ENCODE peak calls at places on chromosome 2, in six cellular contexts. P, C, N, H, K and V are unnamed samples.
A peak's percentile ranks its signal among the peaks of the same experiment; 100 is the strongest.

GRCh38 chr2:237733677-237734300 is 64.8 kb upstream of the RBM44 start:
- DNase-seq in N (no peak), C (no peak), K (no peak), H (no peak), P (no peak), V (no peak)

GRCh38 chr2:241894056-241894641 is 24.6 kb downstream of the RTP5 start:
- DNase-seq in P (peak; percentile 83), C (no peak), K (no peak), H (no peak), N (no peak), V (no peak)

GRCh38 chr2:102765061-102765460 is 3.2 kb downstream of the TMEM182 start:
- DNase-seq in K (no peak), C (no peak), N (no peak), P (no peak), H (no peak), V (no peak)

GRCh38 chr2:9763356-9764152 is 79.7 kb upstream of the TAF1B start:
- DNase-seq in P (no peak), H (no peak), C (peak; percentile 50), K (no peak), N (no peak), V (no peak)

GRCh38 chr2:175854149-175854548 is 147.9 kb downstream of the LNPK start:
- DNase-seq in N (no peak), P (no peak), C (no peak), K (no peak), H (no peak), V (no peak)

GRCh38 chr2:105280281-105280680 is 38.7 kb downstream of the GPR45 start:
- DNase-seq in C (no peak), K (no peak), P (no peak), H (no peak), N (no peak), V (no peak)

GRCh38 chr2:69385443-69386151 is 1.4 kb downstream of the GFPT1 start:
- DNase-seq in N (peak; percentile 16), H (peak; percentile 39), K (no peak), P (no peak), C (peak; percentile 37), V (no peak)

GRCh38 chr2:43399515-43400245 is 173.3 kb upstream of the ZFP36L2 start:
- DNase-seq in N (no peak), K (no peak), P (no peak), H (peak; percentile 90), C (peak; percentile 91), V (peak; percentile 14)

GRCh38 chr2:30425326-30425725 is 21.7 kb upstream of the LCLAT1 start:
- DNase-seq in P (no peak), C (peak; percentile 69), K (no peak), N (no peak), H (no peak), V (no peak)

GRCh38 chr2:62266433-62267038 is 70.6 kb downstream of the B3GNT2 start:
- DNase-seq in C (peak; percentile 87), H (peak; percentile 74), K (no peak), N (no peak), P (no peak), V (peak; percentile 41)

GRCh38 chr2:11129598-11130449 is 25.4 kb upstream of the SLC66A3 start:
- DNase-seq in P (no peak), K (peak; percentile 75), N (peak; percentile 89), H (peak; percentile 27), C (no peak), V (no peak)

GRCh38 chr2:207796585-207797350 is 27.1 kb upstream of the FZD5 start:
- DNase-seq in P (no peak), C (no peak), H (peak; percentile 29), N (no peak), K (no peak), V (no peak)

GRCh38 chr2:37558622-37559021 is 112.8 kb downstream of the CDC42EP3 start:
- DNase-seq in P (no peak), H (no peak), K (no peak), N (peak; percentile 10), C (no peak), V (no peak)

GRCh38 chr2:237702439-237703397 is 75.3 kb downstream of the LRRFIP1 start:
- DNase-seq in P (no peak), C (peak; percentile 57), K (no peak), H (peak; percentile 89), N (no peak), V (no peak)

GRCh38 chr2:191625016-191625415 is 52.9 kb upstream of the NABP1 start:
- DNase-seq in P (no peak), N (peak; percentile 60), H (peak; percentile 39), K (no peak), C (no peak), V (no peak)

GRCh38 chr2:35783723-35784122 is 571.9 kb upstream of the CRIM1 start:
- DNase-seq in H (no peak), C (no peak), K (no peak), P (no peak), N (no peak), V (no peak)

GRCh38 chr2:207498427-207498826 is 31.3 kb upstream of the CREB1 start:
- DNase-seq in N (no peak), H (no peak), P (no peak), C (no peak), K (no peak), V (no peak)

GRCh38 chr2:18991177-18992168 is 366.9 kb downstream of the OSR1 start:
- DNase-seq in K (no peak), P (no peak), H (peak; percentile 95), N (no peak), C (peak; percentile 51), V (peak; percentile 84)

GRCh38 chr2:28311660-28312249 is 80.9 kb upstream of the FOSL2 start:
- DNase-seq in K (no peak), P (no peak), H (no peak), N (no peak), C (no peak), V (no peak)

GRCh38 chr2:144449028-144449406 is 70.9 kb downstream of the ZEB2 start:
- DNase-seq in P (no peak), H (no peak), C (no peak), N (peak; percentile 12), K (no peak), V (no peak)

GRCh38 chr2:32626591-32627221 is 1.1 kb upstream of the TTC27 start:
- DNase-seq in P (no peak), K (no peak), N (no peak), C (no peak), H (no peak), V (no peak)

GRCh38 chr2:72963423-72964145 is 46.3 kb downstream of the EMX1 start:
- DNase-seq in N (no peak), C (no peak), K (no peak), P (peak; percentile 53), H (peak; percentile 27), V (no peak)

GRCh38 chr2:168246072-168246482 is 1.3 kb downstream of the STK39 start:
- DNase-seq in N (no peak), C (no peak), P (no peak), H (no peak), K (no peak), V (no peak)

GRCh38 chr2:186636800-186637795 is 47.2 kb downstream of the ITGAV start:
- DNase-seq in H (no peak), P (no peak), N (no peak), K (no peak), C (no peak), V (no peak)

GRCh38 chr2:30250421-30250820 is 19.1 kb downstream of the LBH start:
- DNase-seq in H (no peak), P (no peak), N (no peak), K (no peak), C (no peak), V (no peak)

GRCh38 chr2:88656690-88657089 is 29.4 kb upstream of the EIF2AK3 start:
- DNase-seq in N (no peak), K (no peak), P (no peak), C (peak; percentile 68), H (peak; percentile 50), V (no peak)

DNA sequence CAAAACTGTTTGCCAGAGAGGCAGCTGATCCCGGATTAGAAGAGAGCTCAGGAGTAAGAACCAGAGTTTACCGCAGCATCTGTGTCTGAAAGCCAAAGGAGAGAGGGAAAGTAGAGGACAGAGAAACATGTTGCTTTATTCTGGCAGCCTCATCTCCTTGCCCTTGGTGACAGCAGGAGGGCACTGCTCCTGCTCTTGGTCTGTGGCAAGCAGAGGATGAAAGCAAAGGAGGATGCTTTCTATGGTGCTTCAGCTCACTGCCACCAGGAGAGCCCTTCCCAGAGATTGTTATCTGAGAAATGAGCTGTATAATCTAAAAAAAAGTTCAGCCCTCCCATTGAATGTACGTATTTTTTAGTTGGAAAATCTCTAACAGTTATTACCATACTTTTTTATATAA is 7.7 kb downstream of the SLC1A4 start:
- DNase-seq in P (no peak), H (no peak), C (no peak), K (no peak), N (no peak), V (no peak)
- TF ChIP-seq CTCF in P (peak; percentile 45), H (no peak), C (peak; percentile 6), K (no peak), N (no peak), V (peak; percentile 26)

DNA sequence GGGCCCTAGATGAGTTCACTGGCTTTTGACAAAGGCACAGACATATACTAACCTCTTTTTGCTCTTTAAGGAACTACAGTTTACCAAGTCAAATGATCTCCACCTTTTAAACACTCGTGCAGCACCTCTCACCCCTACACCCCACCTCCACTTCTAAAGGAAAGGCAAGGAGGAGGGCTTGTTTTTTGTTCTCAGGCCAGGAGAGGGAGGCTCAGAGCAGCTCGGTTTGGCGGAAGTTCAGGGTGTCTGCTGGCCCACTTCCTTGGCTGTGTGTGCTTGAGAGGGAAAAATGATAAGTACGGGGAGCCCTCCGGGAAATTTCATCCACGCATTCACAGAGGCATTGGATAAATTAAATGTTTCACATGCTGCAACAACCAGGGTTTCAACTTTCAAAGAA is 667.9 kb downstream of the BCL11A start:
- DNase-seq in N (peak; percentile 31), H (no peak), P (no peak), K (no peak), C (no peak), V (no peak)
- TF ChIP-seq CTCF in N (peak; percentile 26), H (no peak), P (no peak), K (no peak), C (no peak), V (no peak)

DNA sequence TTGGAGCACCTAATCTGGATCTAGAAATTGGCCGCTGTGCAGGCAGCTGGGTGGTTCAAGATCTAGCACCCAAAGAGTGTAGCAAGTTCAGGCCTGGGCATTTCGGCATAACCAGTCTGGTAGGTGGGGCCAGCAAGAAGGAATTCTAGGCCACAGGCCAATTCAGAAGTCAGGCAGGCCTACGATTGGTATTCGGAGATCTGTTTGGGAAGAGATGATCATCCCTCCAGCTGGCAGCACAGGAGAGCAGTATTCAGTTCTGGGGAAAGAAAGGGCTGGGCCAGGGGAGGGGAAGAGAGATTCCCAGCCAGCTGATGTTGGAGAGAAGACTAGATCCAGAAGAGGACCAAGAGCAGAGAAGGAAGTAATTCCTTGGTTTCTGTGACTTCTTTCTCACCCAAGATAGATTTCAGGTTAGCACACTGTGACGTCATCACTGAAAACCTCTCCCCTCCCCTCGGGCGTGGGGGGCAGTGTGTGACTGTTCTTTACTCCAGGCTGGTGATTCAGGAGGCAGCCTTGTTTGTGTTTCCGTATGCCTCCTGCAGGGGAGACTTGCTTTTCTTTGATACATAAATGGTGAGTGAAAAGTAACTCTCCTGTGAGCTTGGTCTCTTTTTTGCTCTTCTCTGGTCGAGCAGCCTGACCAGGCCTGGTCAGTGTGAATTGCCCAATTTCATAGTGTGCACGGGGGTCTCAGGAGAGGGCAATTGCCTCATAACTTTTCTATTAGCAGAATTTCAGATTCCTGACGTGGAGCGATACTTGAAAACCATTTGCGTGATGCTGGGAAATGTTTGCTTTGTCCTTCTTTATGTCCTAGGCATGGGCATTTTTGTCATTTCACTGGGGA is 61.1 kb downstream of the MEIS1 start:
- DNase-seq in H (peak; percentile 85), C (peak; percentile 94), P (no peak), K (no peak), N (no peak), V (peak; percentile 46)
- TF ChIP-seq CTCF in H (peak; percentile 60), C (peak; percentile 40), P (peak; percentile 37), K (no peak), N (no peak), V (no peak)

GRCh38 chr2:161570424-161571050 is 53.7 kb upstream of the SLC4A10 start:
- DNase-seq in C (no peak), H (no peak), N (no peak), K (no peak), P (no peak), V (no peak)
- TF ChIP-seq CTCF in C (peak; percentile 22), H (peak; percentile 26), N (peak; percentile 47), K (peak; percentile 23), P (peak; percentile 36), V (no peak)